ENCODE peak calls at places on chromosomes 13 and 19, in four cellular contexts. U is BJ, E is cardiac fibroblast, H is A549. V is an unnamed sample.

GRCh38 chr13:111158136-111158805 is 43.2 kb downstream of the ARHGEF7 start:
- DNase-seq in H (no peak), E (peak), U (no peak), V (no peak)

GRCh38 chr19:27740396-27740795 is 1472.6 kb downstream of the UQCRFS1 start:
- DNase-seq in E (no peak), U (no peak), H (no peak), V (no peak)

GRCh38 chr13:83881031-83881727 is 1.1 kb downstream of the SLITRK1 start:
- DNase-seq in H (no peak), E (no peak), U (no peak), V (no peak)

GRCh38 chr13:80884031-80884785 is 543.3 kb upstream of the SPRY2 start:
- DNase-seq in U (no peak), E (no peak), H (no peak), V (no peak)

GRCh38 chr19:4877753-4878490 is 10.5 kb upstream of the PLIN3 start:
- DNase-seq in H (no peak), E (peak), U (no peak), V (no peak)

GRCh38 chr19:13116282-13117175 is at the start of gene TRMT1:
- DNase-seq in H (peak), E (peak), U (no peak), V (peak)

GRCh38 chr13:22665531-22665930 is 515.2 kb upstream of the SGCG start:
- DNase-seq in H (peak), E (no peak), U (no peak), V (no peak)

GRCh38 chr19:4742717-4743646 is 19.3 kb upstream of the DPP9 start:
- DNase-seq in U (no peak), H (no peak), E (no peak), V (no peak)

GRCh38 chr13:113625965-113626661 is 31.9 kb downstream of the ATP4B start:
- DNase-seq in H (no peak), E (peak), U (peak), V (no peak)

GRCh38 chr13:23889598-23890224 is 511 bp upstream of the MIPEP start:
- DNase-seq in E (no peak), U (no peak), H (peak), V (no peak)

GRCh38 chr13:51682691-51683090 is 98.4 kb downstream of the WDFY2 start:
- DNase-seq in E (peak), H (no peak), U (no peak), V (no peak)

GRCh38 chr19:55258476-55258827 is 365 bp downstream of the PPP6R1 start:
- DNase-seq in E (no peak), H (no peak), U (no peak), V (no peak)

GRCh38 chr19:19171821-19172532 is 1.9 kb upstream of the MEF2B start:
- DNase-seq in E (peak), H (no peak), U (no peak), V (no peak)

GRCh38 chr13:29936051-29936813 is 85.8 kb upstream of the UBL3 start:
- DNase-seq in U (no peak), E (no peak), H (no peak), V (no peak)

GRCh38 chr13:20054586-20054985 is 96.1 kb downstream of the ZMYM2 start:
- DNase-seq in E (no peak), U (no peak), H (no peak), V (no peak)

GRCh38 chr19:768424-768823 is 17.5 kb downstream of the MISP start:
- DNase-seq in H (peak), E (peak), U (peak), V (peak)

GRCh38 chr19:46951236-46951986 is 68.2 kb upstream of the NPAS1 start:
- DNase-seq in H (peak), U (no peak), E (peak), V (peak)

GRCh38 chr19:2551172-2551863 is 75.4 kb downstream of the GADD45B start:
- DNase-seq in E (no peak), H (no peak), U (no peak), V (no peak)

GRCh38 chr19:2548966-2549365 is 73.0 kb downstream of the GADD45B start:
- DNase-seq in U (no peak), E (no peak), H (no peak), V (no peak)

GRCh38 chr19:2549701-2550191 is 73.8 kb downstream of the GADD45B start:
- DNase-seq in H (no peak), U (peak), E (peak), V (no peak)

GRCh38 chr19:2551864-2552185 is 75.9 kb downstream of the GADD45B start:
- DNase-seq in H (no peak), U (no peak), E (no peak), V (no peak)

GRCh38 chr19:2550431-2551171 is 74.7 kb downstream of the GADD45B start:
- DNase-seq in H (no peak), U (no peak), E (no peak), V (no peak)
- TF ChIP-seq CTCF in H (no peak), U (no peak), E (no peak), V (no peak)

DNA sequence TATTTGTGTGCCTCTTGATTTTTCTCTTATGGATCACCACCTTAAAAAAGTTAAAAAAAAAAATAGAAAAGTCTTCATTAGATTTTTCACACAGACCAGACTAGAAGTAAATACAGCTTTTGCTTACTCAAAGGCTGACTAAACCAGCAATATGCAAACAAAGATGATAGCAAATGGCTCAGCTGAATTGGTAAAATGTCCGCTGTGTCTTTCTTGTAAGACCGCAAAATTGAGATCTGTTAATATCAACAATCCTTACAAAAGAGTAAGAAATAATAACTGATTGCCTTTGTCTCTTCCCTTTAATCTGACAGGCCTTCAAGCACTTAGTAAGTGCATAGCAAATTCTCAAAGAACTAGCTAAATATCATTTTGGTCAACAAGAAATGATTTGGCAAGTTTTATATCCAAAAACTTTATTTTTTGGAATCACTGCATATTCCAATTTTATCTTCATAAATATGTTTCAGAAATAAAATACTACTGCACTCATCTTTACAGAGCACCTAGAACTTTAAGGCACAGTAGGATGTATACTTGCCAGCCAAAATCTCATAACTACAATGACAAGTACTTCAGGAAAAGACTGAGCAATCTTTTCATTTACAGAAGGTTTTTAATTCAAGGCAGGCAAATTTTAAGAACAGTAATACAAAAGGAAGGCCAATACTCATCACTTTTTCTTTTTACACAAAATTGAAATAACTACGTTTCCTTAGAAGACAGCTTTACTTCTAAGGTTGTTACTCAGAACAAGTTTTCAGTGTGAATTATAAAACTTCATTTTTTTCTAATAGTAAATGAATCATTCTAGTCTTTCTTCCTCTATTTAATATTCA is 1.2 kb downstream of the ELF1 start:
- DNase-seq in U (no peak), H (peak), E (no peak), V (no peak)
- H3K4me3 ChIP-seq in U (no peak), H (peak), E (no peak), V (peak)

GRCh38 chr13:99063178-99063577 is 85.3 kb upstream of the DOCK9 start:
- DNase-seq in E (no peak), H (no peak), U (no peak), V (no peak)

GRCh38 chr13:99061411-99061810 is 83.5 kb upstream of the DOCK9 start:
- DNase-seq in H (no peak), U (no peak), E (no peak), V (no peak)

GRCh38 chr13:99063952-99064351 is 86.1 kb upstream of the DOCK9 start:
- DNase-seq in U (no peak), E (no peak), H (no peak), V (no peak)

GRCh38 chr13:99064624-99065249 is 86.9 kb upstream of the DOCK9 start:
- DNase-seq in H (no peak), U (no peak), E (no peak), V (no peak)

DNA sequence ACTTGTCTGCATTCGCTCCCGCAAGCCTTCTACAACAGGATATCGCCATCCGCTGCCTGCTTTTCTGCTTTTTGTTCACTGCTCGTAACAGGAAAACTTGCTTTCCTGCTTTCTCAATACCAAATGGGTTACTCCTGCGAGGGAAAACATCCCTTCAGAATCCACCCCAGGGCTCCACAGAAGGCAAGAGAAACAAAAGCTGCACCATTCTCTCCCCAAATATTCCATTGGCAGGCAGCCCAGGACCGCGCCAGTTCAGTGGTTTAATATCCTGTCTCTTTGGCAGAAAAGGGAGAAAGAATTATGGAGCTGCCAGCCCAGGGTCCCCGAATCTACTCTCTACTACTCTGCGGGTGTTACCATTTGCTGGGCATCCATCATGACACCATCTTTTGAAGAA is 84.7 kb upstream of the DOCK9 start:
- DNase-seq in U (no peak), H (no peak), E (peak), V (no peak)
- TF ChIP-seq CTCF in U (no peak), H (no peak), E (no peak), V (no peak)

DNA sequence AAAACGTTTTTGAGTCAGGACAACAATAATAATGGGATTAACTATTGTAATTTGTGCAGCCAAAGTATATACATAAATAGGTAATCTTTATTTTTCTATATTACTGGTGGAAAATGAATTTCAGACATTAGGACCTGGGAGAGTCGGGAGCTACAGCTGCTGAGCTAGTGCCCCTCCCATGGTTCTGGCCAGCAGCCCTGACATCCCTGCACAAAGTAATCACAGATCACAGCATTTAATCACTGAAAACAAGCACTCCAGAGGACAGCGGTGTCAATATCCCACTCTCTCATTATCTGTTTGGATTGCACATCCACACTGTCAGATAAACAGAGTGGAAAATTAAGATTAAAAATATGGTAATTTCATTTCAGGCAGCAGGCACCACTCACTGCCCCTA is 254.0 kb upstream of the SOX21 start:
- DNase-seq in E (no peak), H (no peak), U (no peak), V (no peak)
- H3K4me3 ChIP-seq in E (no peak), H (no peak), U (no peak), V (no peak)